ENCODE peak calls at places on chromosomes 13 and 19, in seven cellular contexts. D is stomach, H is esophagus muscularis mucosa, C is transverse colon, Q is tibial nerve, B is esophagus squamous epithelium, O is IMR-90. N is an unnamed sample. For H3K4me1, the result is how much of the 10 kb centered on the place peaks cover.

GRCh38 chr13:75771818-75772217 is 135.7 kb downstream of the LMO7 start:
- DNase-seq in D (no peak), C (no peak), Q (no peak), O (peak), H (no peak), B (no peak), N (no peak)

GRCh38 chr13:110354209-110354627 is 47.1 kb downstream of the COL4A2 start:
- DNase-seq in B (no peak), D (no peak), Q (no peak), H (no peak), C (no peak), O (peak), N (no peak)

GRCh38 chr13:92802776-92803175 is 423.8 kb upstream of the GPC6 start:
- DNase-seq in O (no peak), C (no peak), B (no peak), D (no peak), H (no peak), Q (no peak), N (no peak)

GRCh38 chr19:12603714-12604113 is 6.9 kb downstream of the ZNF490 start:
- DNase-seq in C (peak), D (no peak), Q (no peak), O (peak), B (no peak), H (no peak), N (no peak)

GRCh38 chr13:31638577-31638976 is 100.7 kb upstream of the RXFP2 start:
- DNase-seq in Q (no peak), O (peak), C (no peak), D (no peak), B (no peak), H (no peak), N (no peak)

GRCh38 chr13:100550433-100550832 is 38.2 kb downstream of the GGACT start:
- DNase-seq in Q (no peak), D (no peak), H (no peak), C (no peak), B (no peak), O (peak), N (no peak)

GRCh38 chr13:79361299-79361698 is 44.8 kb downstream of the RBM26 start:
- DNase-seq in H (no peak), B (no peak), D (no peak), O (no peak), C (no peak), Q (no peak), N (no peak)

GRCh38 chr13:109428146-109428545 is 358.2 kb downstream of the IRS2 start:
- DNase-seq in D (no peak), C (no peak), B (no peak), Q (no peak), O (no peak), H (peak), N (no peak)

GRCh38 chr13:59691501-59692066 is 472.1 kb downstream of the DIAPH3 start:
- DNase-seq in B (no peak), C (no peak), H (no peak), Q (no peak), O (peak), D (no peak), N (no peak)

GRCh38 chr19:18479964-18480723 is 41.7 kb downstream of the ELL start:
- DNase-seq in O (peak), Q (peak), D (peak), H (peak), C (peak), B (no peak), N (peak)

GRCh38 chr19:43505941-43506340 is 1.4 kb upstream of the PHLDB3 start:
- DNase-seq in C (no peak), Q (no peak), D (no peak), O (no peak), B (no peak), H (no peak), N (no peak)

GRCh38 chr13:77698211-77699058 is 948 bp downstream of the SLAIN1 start:
- DNase-seq in B (no peak), H (no peak), C (peak), D (peak), Q (peak), O (no peak), N (peak)

GRCh38 chr13:24747248-24748151 is 16.5 kb upstream of the RNF17 start:
- DNase-seq in D (no peak), H (no peak), C (peak), Q (no peak), B (no peak), O (no peak), N (no peak)

GRCh38 chr13:112772929-112773328 is 83.1 kb downstream of the ATP11A start:
- DNase-seq in C (peak), O (no peak), B (no peak), Q (no peak), D (no peak), H (no peak), N (no peak)

GRCh38 chr13:46172531-46172991 is 9.4 kb downstream of the LCP1 start:
- DNase-seq in C (peak), B (no peak), H (no peak), Q (no peak), D (no peak), O (no peak), N (no peak)

GRCh38 chr13:49311816-49312215 is 64.1 kb downstream of the CDADC1 start:
- DNase-seq in C (no peak), B (no peak), D (no peak), Q (no peak), O (no peak), H (no peak), N (no peak)

GRCh38 chr13:106151056-106151699 is 384.3 kb downstream of the EFNB2 start:
- DNase-seq in Q (no peak), C (peak), H (no peak), B (no peak), O (peak), D (no peak), N (no peak)

GRCh38 chr13:104143760-104144406 is 1077.7 kb upstream of the SLC10A2 start:
- DNase-seq in O (no peak), D (no peak), H (no peak), C (no peak), B (no peak), Q (no peak), N (no peak)

GRCh38 chr13:102870677-102871415 is 25.0 kb downstream of the ERCC5 start:
- DNase-seq in D (peak), O (peak), C (peak), Q (peak), B (no peak), H (no peak), N (peak)

DNA sequence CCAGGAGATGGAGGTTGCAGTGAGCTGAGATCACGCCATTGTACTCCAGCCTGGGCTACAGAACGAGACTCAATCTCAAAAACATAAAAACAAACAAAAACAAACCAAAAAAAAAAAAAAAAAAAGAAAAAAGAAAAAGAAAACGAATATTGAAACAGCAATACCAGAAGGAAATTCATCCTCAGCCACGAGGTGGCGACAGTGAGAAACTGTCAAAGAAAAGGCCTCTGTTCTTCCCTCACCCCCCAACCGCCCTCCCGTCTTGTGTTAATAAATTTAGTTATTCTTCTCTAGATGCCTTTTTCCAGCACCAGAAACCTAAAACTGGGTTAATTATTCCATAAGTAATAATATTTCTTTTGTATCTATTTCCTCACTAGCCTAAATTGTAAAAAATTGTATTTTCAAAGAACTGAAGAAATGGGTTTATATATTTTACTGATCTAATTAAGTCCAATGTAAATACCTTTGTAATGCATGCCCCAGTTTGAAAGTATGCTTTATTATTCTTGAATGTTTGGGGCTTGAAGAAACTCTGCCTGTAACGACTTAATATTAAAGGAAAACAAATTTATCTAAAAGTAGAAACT is 38.6 kb downstream of the LIG4 start:
- DNase-seq in C (peak), D (peak), B (no peak), Q (peak), O (peak), H (no peak), N (no peak)
- TF ChIP-seq CTCF in C (peak), D (no peak), B (no peak), Q (peak), O (peak), H (peak), N (no peak)

GRCh38 chr13:43293986-43294880 is 270.8 kb downstream of the DNAJC15 start:
- DNase-seq in O (peak), D (no peak), B (no peak), Q (no peak), H (no peak), C (no peak), N (no peak)

GRCh38 chr13:43289458-43290255 is 266.3 kb downstream of the DNAJC15 start:
- DNase-seq in B (no peak), Q (no peak), H (no peak), O (peak), D (no peak), C (no peak), N (no peak)

GRCh38 chr13:43293008-43293407 is 269.6 kb downstream of the DNAJC15 start:
- DNase-seq in C (no peak), O (no peak), B (no peak), Q (no peak), H (no peak), D (no peak), N (no peak)

GRCh38 chr13:43293561-43293960 is 270.2 kb downstream of the DNAJC15 start:
- DNase-seq in Q (no peak), D (no peak), B (no peak), O (no peak), H (no peak), C (no peak), N (no peak)

DNA sequence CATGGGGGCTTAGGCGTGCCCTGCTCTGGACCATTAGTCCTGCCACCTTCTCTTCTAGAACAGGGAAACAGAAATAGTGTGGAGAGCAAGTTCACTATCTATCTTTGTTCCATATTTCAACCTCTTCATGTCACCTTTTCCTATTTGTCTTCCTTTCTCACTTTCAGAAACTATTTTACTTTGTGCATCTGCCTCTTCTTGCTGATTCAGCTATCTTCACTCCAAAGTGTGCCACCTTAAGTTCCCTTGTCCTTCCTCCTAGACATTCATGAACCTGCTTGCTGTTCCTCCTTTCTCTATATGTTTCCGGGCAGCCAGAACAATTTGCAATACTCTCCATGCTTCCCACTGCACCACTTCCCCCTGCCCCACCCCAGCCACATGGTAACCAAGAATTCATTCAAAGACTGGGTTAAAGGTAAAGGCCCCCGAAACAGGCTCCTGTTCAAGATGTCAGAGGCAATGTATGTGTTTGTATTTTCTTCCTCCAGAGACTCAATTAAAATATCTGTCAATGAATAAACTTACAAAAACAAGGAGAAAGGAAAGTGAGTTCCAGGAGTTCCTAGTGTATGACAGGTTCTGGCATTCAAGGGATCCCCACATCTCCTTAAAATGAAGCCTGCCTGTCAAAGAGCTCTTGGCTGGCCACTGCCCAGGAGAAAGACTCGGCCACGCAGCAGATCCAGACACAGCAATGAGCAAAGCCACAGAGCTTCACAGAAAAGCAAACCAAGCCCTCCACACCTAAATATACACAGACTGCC is 268.1 kb downstream of the DNAJC15 start:
- DNase-seq in O (no peak), B (no peak), Q (no peak), C (no peak), D (no peak), H (no peak), N (no peak)
- H3K4me1 ChIP-seq in O (under half), B (under half), Q (under half), C (under half), D (under half), H (under half), N (under half)

GRCh38 chr19:45962021-45962420 is 11.6 kb downstream of the NOVA2 start:
- DNase-seq in B (no peak), Q (no peak), D (no peak), C (no peak), O (no peak), H (no peak), N (no peak)
- TF ChIP-seq CTCF in B (no peak), Q (no peak), D (no peak), C (no peak), O (no peak), H (no peak), N (no peak)

GRCh38 chr19:6271721-6272410 is 7.9 kb downstream of the MLLT1 start:
- DNase-seq in H (peak), C (peak), D (peak), O (peak), B (no peak), Q (peak), N (peak)
- H3K4me1 ChIP-seq in H (half or more), C (half or more), D (half or more), O (half or more), B (half or more), Q (under half), N (under half)

GRCh38 chr19:39168258-39169142 is 28.3 kb upstream of the NCCRP1 start:
- DNase-seq in O (no peak), C (no peak), H (no peak), Q (no peak), B (no peak), D (no peak), N (no peak)
- TF ChIP-seq CTCF in O (no peak), C (no peak), H (no peak), Q (no peak), B (no peak), D (no peak), N (no peak)

DNA sequence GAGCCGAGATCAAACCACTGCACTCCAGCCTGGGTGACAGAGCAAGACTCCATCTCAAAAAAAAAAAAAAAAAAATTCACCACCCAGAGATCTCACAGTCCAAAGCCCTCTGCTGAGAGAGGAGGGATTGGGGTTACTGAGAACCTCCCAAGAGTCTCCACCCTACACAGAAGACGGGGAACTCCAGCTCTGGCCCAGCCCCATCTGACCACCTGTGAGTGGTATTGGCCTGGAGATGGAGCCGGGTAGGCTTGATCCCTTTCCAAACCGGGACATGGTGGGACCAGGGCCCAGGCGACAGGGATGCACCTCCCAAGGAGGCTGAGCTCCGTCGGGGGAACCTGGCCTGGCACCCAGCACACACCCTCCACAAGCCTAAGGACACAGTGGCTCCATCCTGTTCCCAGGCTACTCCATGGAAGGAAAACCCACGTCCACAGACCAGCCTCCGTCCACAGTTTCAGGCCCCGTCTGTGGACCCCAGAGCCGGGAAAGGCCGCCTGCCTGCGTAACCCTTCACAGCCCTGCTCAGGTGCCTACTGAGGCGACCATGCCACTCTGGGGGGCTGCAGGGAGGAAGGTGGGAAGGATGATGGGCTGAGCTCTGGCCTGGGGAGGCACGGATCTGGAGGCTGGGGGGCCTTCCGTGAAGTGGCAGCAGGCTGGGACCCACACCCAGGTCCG is 1.8 kb downstream of the TMEM259 start:
- DNase-seq in H (no peak), B (no peak), Q (no peak), O (no peak), D (no peak), C (no peak), N (no peak)
- H3K4me1 ChIP-seq in H (half or more), B (half or more), Q (under half), O (under half), D (half or more), C (half or more), N (under half)

GRCh38 chr19:49690656-49691242 is at the start of gene CPT1C:
- DNase-seq in O (peak), Q (peak), C (peak), D (peak), H (peak), B (no peak), N (peak)

GRCh38 chr19:49687566-49688316 is 1.7 kb upstream of the ADM5 start:
- DNase-seq in D (no peak), Q (no peak), O (no peak), B (no peak), C (no peak), H (no peak), N (peak)

GRCh38 chr19:49688531-49689132 is 762 bp upstream of the ADM5 start:
- DNase-seq in Q (no peak), D (no peak), B (no peak), C (no peak), O (no peak), H (no peak), N (no peak)

GRCh38 chr19:49690073-49690655 is 752 bp upstream of the CPT1C start:
- DNase-seq in B (no peak), D (no peak), O (no peak), Q (no peak), H (no peak), C (no peak), N (no peak)

GRCh38 chr19:49689133-49690072 is at the start of gene ADM5:
- DNase-seq in O (no peak), D (peak), B (no peak), Q (no peak), C (peak), H (no peak), N (peak)
- TF ChIP-seq CTCF in O (peak), D (peak), B (peak), Q (peak), C (peak), H (peak), N (peak)

GRCh38 chr19:16142032-16142580 is 1.4 kb upstream of the HSH2D start:
- DNase-seq in B (no peak), C (no peak), D (no peak), H (no peak), O (no peak), Q (no peak), N (no peak)
- H3K4me1 ChIP-seq in B (under half), C (under half), D (under half), H (under half), O (under half), Q (under half), N (under half)